ENCODE peak calls at places on chromosomes 7 and 10, in eight cellular contexts. U is kidney, T is tibial artery, B is neural progenitor cell, P is GM12865, G is RWPE1, L is lung, J is fibroblast of lung. I is an unnamed sample.

GRCh38 chr10:131683941-131684340 is 216.9 kb upstream of the PPP2R2D start:
- DNase-seq in U (peak), T (no peak), B (no peak), P (no peak), G (no peak), L (no peak), J (no peak), I (no peak)

GRCh38 chr10:128064615-128065580 is 61.3 kb downstream of the MKI67 start:
- DNase-seq in U (peak), T (peak), B (no peak), P (peak), G (peak), L (peak), J (peak), I (no peak)

GRCh38 chr10:77531441-77532001 is 106.1 kb downstream of the KCNMA1 start:
- DNase-seq in U (peak), T (peak), B (no peak), P (peak), G (peak), L (no peak), J (peak), I (no peak)

GRCh38 chr7:29285451-29285807 is 90.9 kb downstream of the CHN2 start:
- DNase-seq in U (no peak), T (no peak), B (no peak), P (peak), G (peak), L (no peak), J (peak), I (peak)

GRCh38 chr10:84334806-84335205 is 6.4 kb downstream of the CCSER2 start:
- DNase-seq in U (no peak), T (no peak), B (no peak), P (no peak), G (no peak), L (no peak), J (peak), I (no peak)

GRCh38 chr7:44309271-44310091 is 15.9 kb downstream of the CAMK2B start:
- DNase-seq in U (peak), T (no peak), B (peak), P (peak), G (no peak), L (peak), J (peak), I (no peak)

GRCh38 chr10:31129261-31129660 is 97.6 kb upstream of the ZNF438 start:
- DNase-seq in U (no peak), T (peak), B (peak), P (no peak), G (no peak), L (no peak), J (peak), I (no peak)

GRCh38 chr7:88200793-88201192 is 19.0 kb downstream of the SRI start:
- DNase-seq in U (no peak), T (no peak), B (peak), P (no peak), G (no peak), L (no peak), J (no peak), I (no peak)

GRCh38 chr10:77571490-77571889 is 66.1 kb downstream of the KCNMA1 start:
- DNase-seq in U (no peak), T (no peak), B (no peak), P (no peak), G (no peak), L (no peak), J (no peak), I (no peak)

GRCh38 chr7:159144756-159145543 is at the start of gene VIPR2:
- DNase-seq in U (no peak), T (peak), B (peak), P (no peak), G (no peak), L (no peak), J (no peak), I (no peak)

GRCh38 chr7:1064581-1064980 is 20.2 kb downstream of the GPR146 start:
- DNase-seq in U (no peak), T (no peak), B (no peak), P (no peak), G (no peak), L (no peak), J (no peak), I (no peak)

GRCh38 chr7:122883049-122883670 is 3.1 kb downstream of the CADPS2 start:
- DNase-seq in U (no peak), T (no peak), B (no peak), P (no peak), G (no peak), L (no peak), J (no peak), I (no peak)

GRCh38 chr7:23357190-23358093 is 58.3 kb downstream of the MALSU1 start:
- DNase-seq in U (no peak), T (no peak), B (no peak), P (peak), G (peak), L (no peak), J (peak), I (no peak)

GRCh38 chr7:45974540-45975360 is 53.7 kb upstream of the IGFBP3 start:
- DNase-seq in U (no peak), T (no peak), B (no peak), P (no peak), G (no peak), L (no peak), J (no peak), I (no peak)

GRCh38 chr7:85719981-85720963 is 533.4 kb upstream of the SEMA3D start:
- DNase-seq in U (no peak), T (no peak), B (no peak), P (no peak), G (peak), L (no peak), J (peak), I (no peak)

GRCh38 chr10:65194131-65194530 is 1672.9 kb downstream of the REEP3 start:
- DNase-seq in U (no peak), T (no peak), B (no peak), P (no peak), G (peak), L (no peak), J (peak), I (no peak)

GRCh38 chr10:47264797-47265281 is 35.2 kb upstream of the GDF10 start:
- DNase-seq in U (no peak), T (no peak), B (no peak), P (no peak), G (no peak), L (no peak), J (no peak), I (no peak)

GRCh38 chr7:112190120-112190519 is 16.1 kb downstream of the DOCK4 start:
- DNase-seq in U (no peak), T (no peak), B (no peak), P (no peak), G (no peak), L (no peak), J (no peak), I (no peak)

GRCh38 chr10:116753759-116754158 is 11.4 kb upstream of the HSPA12A start:
- DNase-seq in U (peak), T (peak), B (no peak), P (no peak), G (peak), L (no peak), J (no peak), I (no peak)

GRCh38 chr10:127563718-127564553 is 14.8 kb downstream of the NPS start:
- DNase-seq in U (no peak), T (no peak), B (peak), P (peak), G (no peak), L (peak), J (no peak), I (no peak)

GRCh38 chr10:20743142-20743541 is 154.0 kb downstream of the NEBL start:
- DNase-seq in U (no peak), T (no peak), B (no peak), P (no peak), G (no peak), L (no peak), J (no peak), I (no peak)

GRCh38 chr10:99358101-99358500 is 28.9 kb downstream of the CNNM1 start:
- DNase-seq in U (no peak), T (no peak), B (peak), P (no peak), G (no peak), L (no peak), J (no peak), I (no peak)

GRCh38 chr10:122461729-122462532 is 578 bp downstream of the HTRA1 start:
- DNase-seq in U (no peak), T (peak), B (peak), P (no peak), G (peak), L (no peak), J (no peak), I (no peak)

GRCh38 chr7:124349443-124349842 is 316.6 kb upstream of the TMEM229A start:
- DNase-seq in U (no peak), T (no peak), B (no peak), P (no peak), G (no peak), L (no peak), J (no peak), I (no peak)

GRCh38 chr10:21759232-21759631 is 225.2 kb downstream of the MLLT10 start:
- DNase-seq in U (no peak), T (no peak), B (no peak), P (no peak), G (no peak), L (no peak), J (no peak), I (no peak)

GRCh38 chr7:87058739-87059524 is 522 bp downstream of the ELAPOR2 start:
- DNase-seq in U (peak), T (no peak), B (peak), P (no peak), G (peak), L (peak), J (no peak), I (no peak)

GRCh38 chr7:27346531-27347260 is 104.1 kb downstream of the EVX1 start:
- DNase-seq in U (no peak), T (no peak), B (no peak), P (no peak), G (peak), L (peak), J (peak), I (no peak)

GRCh38 chr10:78890506-78890905 is 178.3 kb upstream of the ZMIZ1 start:
- DNase-seq in U (no peak), T (no peak), B (no peak), P (no peak), G (no peak), L (peak), J (no peak), I (no peak)

GRCh38 chr10:29896053-29896452 is 163.3 kb downstream of the JCAD start:
- DNase-seq in U (no peak), T (no peak), B (no peak), P (no peak), G (no peak), L (no peak), J (peak), I (no peak)

GRCh38 chr10:49448924-49449323 is 53.0 kb upstream of the DRGX start:
- DNase-seq in U (no peak), T (no peak), B (no peak), P (no peak), G (no peak), L (no peak), J (no peak), I (no peak)

GRCh38 chr10:17226891-17227303 is 1.1 kb upstream of the VIM start:
- DNase-seq in U (no peak), T (no peak), B (peak), P (no peak), G (no peak), L (no peak), J (no peak), I (no peak)

GRCh38 chr10:17229016-17229716 is 1.1 kb downstream of the VIM start:
- DNase-seq in U (peak), T (peak), B (peak), P (peak), G (peak), L (peak), J (peak), I (no peak)

GRCh38 chr10:17229717-17229966 is 1.6 kb downstream of the VIM start:
- DNase-seq in U (no peak), T (no peak), B (peak), P (no peak), G (peak), L (no peak), J (no peak), I (no peak)

GRCh38 chr10:17227367-17228080 is 517 bp upstream of the VIM start:
- DNase-seq in U (no peak), T (no peak), B (no peak), P (peak), G (no peak), L (no peak), J (peak), I (no peak)

GRCh38 chr10:17228081-17229015 is at the start of gene VIM:
- DNase-seq in U (peak), T (peak), B (peak), P (peak), G (peak), L (peak), J (peak), I (peak)
- TF ChIP-seq CTCF in U (peak), T (peak), B (no peak), P (no peak), G (no peak), L (no peak), J (no peak), I (no peak)

DNA sequence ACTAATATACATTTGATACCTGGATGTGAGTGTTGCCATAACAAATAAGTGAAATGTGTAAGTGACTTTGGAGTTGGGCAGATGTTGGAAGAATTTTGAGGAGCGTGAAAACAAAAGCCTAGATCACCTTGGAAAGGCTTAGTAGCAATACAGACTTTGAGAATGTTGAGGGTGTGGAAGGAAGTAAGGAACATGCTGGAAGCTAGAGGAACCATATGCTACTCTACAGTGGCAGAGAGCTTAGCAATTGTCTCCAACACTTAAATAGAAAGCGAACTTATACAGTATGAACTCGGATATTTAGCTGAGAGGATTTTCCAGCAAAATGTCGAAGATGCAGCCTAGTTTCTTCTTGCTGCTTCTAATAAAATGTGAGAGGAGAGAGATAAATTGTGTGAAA is 271.2 kb downstream of the ADRA2A start:
- DNase-seq in U (no peak), T (no peak), B (no peak), P (no peak), G (no peak), L (no peak), J (no peak), I (no peak)
- TF ChIP-seq CTCF in U (no peak), T (no peak), B (no peak), P (no peak), G (no peak), L (no peak), J (no peak), I (no peak)

GRCh38 chr7:98175260-98175604 is 36.0 kb upstream of the BHLHA15 start:
- DNase-seq in U (no peak), T (no peak), B (no peak), P (no peak), G (no peak), L (no peak), J (no peak), I (no peak)

GRCh38 chr7:98177553-98177952 is 33.7 kb upstream of the BHLHA15 start:
- DNase-seq in U (no peak), T (no peak), B (no peak), P (no peak), G (no peak), L (no peak), J (no peak), I (no peak)

GRCh38 chr7:98171449-98171848 is 39.8 kb upstream of the BHLHA15 start:
- DNase-seq in U (no peak), T (no peak), B (no peak), P (no peak), G (no peak), L (no peak), J (no peak), I (no peak)

GRCh38 chr7:98170944-98171343 is 40.3 kb upstream of the BHLHA15 start:
- DNase-seq in U (no peak), T (no peak), B (no peak), P (no peak), G (no peak), L (no peak), J (no peak), I (no peak)

DNA sequence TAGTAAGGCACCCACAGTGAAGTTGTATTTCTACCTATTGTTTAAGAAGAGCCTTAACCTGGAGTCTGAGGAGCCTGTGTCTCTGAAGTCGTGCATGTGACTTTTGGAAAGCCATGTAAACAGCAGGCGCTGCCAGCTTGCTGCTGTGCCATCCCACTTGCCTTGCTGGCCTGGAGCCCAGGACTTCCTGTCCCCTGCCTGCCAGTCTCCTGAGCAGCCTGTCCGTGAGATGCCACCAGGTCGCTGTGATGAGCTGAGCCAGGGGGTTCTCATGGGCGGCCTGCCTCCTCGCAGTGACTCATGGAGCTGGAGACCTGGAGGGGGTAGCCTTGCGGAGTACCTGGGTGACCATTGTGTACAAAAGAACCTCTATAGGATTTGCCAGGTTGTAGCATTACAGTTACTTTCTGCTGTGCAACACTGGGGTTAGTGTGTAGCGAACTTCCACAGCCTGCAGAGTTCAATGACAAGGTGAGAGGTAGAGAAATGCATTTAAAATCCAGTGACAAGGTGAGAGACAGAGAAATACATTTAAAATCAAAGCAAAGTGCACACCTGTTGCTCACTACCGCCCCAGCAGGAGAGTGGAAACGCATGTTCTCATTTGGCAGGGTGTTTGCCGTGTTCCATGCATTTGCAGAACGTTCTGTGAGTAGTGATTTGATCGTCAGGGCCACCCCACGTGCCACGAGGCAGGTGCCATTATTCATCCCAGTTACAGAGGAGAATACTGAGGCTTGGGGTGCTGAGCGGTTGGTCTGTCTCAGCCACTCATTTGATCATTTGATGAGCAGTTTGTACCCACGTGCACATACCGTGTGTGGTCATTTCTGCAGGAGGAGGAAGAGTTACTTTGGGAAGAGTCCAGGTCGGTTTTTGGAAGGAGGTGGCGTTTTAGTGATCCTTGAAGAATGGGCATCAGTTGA is 36.6 kb upstream of the BHLHA15 start:
- DNase-seq in U (no peak), T (no peak), B (no peak), P (no peak), G (no peak), L (peak), J (no peak), I (no peak)
- TF ChIP-seq CTCF in U (no peak), T (no peak), B (no peak), P (no peak), G (no peak), L (no peak), J (no peak), I (no peak)

GRCh38 chr10:70744617-70745138 is 40.5 kb downstream of the TBATA start:
- DNase-seq in U (no peak), T (no peak), B (no peak), P (no peak), G (no peak), L (no peak), J (no peak), I (no peak)

GRCh38 chr10:70745555-70745954 is 39.6 kb downstream of the TBATA start:
- DNase-seq in U (no peak), T (no peak), B (no peak), P (no peak), G (no peak), L (no peak), J (no peak), I (no peak)

GRCh38 chr10:70742537-70743429 is 42.4 kb downstream of the TBATA start:
- DNase-seq in U (peak), T (no peak), B (no peak), P (no peak), G (no peak), L (no peak), J (peak), I (no peak)

GRCh38 chr10:70743430-70743788 is 41.8 kb downstream of the TBATA start:
- DNase-seq in U (peak), T (no peak), B (no peak), P (no peak), G (no peak), L (no peak), J (no peak), I (no peak)

DNA sequence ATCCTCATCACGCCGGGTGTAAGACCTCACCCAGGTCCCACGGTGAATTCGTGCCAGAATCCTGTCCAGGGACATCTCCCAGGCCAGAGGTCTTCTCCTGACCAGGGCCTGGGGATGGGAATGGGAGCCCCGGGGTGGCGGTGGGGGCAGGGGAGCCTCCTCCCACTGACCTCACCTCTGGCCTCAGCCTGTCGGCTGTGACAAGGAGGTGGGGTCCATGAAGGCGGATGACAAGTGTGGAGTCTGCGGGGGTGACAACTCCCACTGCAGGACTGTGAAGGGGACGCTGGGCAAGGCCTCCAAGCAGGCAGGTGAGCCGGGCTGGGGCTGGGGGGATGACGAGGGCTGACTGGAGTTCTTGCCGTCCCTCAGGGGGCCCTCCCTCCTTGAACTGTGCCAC is 41.3 kb downstream of the TBATA start:
- DNase-seq in U (peak), T (no peak), B (no peak), P (no peak), G (no peak), L (no peak), J (no peak), I (no peak)
- TF ChIP-seq CTCF in U (no peak), T (no peak), B (no peak), P (no peak), G (no peak), L (no peak), J (no peak), I (no peak)

GRCh38 chr7:13117103-13117502 is 429.7 kb downstream of the ARL4A start:
- DNase-seq in U (no peak), T (no peak), B (peak), P (no peak), G (peak), L (no peak), J (peak), I (no peak)
- TF ChIP-seq CTCF in U (no peak), T (no peak), B (peak), P (no peak), G (peak), L (no peak), J (peak), I (peak)

DNA sequence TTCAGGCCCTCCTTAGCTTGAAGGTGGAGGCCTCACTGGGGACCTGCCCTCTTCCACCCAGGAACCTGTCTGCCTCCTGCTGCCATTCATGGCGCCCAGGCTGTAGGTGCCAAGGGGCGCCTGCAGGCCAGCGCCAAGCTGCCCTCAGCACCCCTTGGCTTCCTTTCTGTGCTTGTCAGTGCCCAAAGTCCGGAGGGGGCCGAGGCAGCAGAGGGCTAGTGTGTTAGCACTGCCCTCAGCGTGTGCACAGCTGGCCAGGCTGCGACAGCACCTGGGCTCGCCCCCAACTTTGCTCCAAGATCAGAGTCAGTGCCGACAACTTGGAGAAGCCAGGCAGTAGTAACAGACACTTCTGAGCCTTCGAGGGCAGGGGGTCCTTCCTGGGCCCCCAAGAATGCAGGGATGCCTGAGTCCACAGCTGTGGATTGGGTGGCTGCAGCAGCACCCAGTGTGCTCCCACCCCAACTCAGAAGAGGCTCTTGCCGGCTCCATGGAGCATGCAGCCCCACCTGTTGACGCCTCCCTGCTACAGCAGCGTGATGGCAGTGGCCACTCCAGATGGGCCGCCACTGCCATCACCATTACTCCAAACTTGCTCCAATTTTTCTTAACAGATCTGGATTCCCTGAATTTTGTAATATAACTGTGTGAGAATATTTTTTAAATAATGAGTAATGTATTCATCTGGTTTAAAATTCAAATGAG is 41.7 kb downstream of the CACUL1 start:
- DNase-seq in U (no peak), T (no peak), B (peak), P (no peak), G (no peak), L (no peak), J (no peak), I (no peak)
- TF ChIP-seq CTCF in U (no peak), T (no peak), B (peak), P (no peak), G (no peak), L (no peak), J (no peak), I (peak)